ENCODE peak calls at places on chromosomes 12 and 14, in seven cellular contexts. T is neuronal stem cell, M is IMR-90, J is mesenchymal stem cell, Y is mesendoderm, K is H1, D is trophoblast cell. Z is an unnamed sample. For H3K4me1, the result is how much of the 10 kb centered on the place peaks cover.

GRCh38 chr14:67987596-67987995 is 168.0 kb downstream of the RAD51B start:
- DNase-seq in T (no peak), M (peak), J (peak), Y (no peak), K (no peak), D (no peak), Z (no peak)

GRCh38 chr12:51838762-51839161 is 9.8 kb downstream of the FIGNL2 start:
- DNase-seq in T (no peak), M (no peak), J (no peak), Y (no peak), K (no peak), D (no peak), Z (no peak)

GRCh38 chr12:63844391-63845341 is at the start of gene SRGAP1:
- DNase-seq in T (peak), M (peak), J (peak), Y (peak), K (no peak), D (peak), Z (peak)

GRCh38 chr12:3200779-3201738 is 123.9 kb downstream of the TSPAN9 start:
- DNase-seq in T (no peak), M (no peak), J (peak), Y (no peak), K (no peak), D (no peak), Z (no peak)

GRCh38 chr12:8554451-8555195 is 13.9 kb upstream of the CLEC4E start:
- DNase-seq in T (no peak), M (peak), J (peak), Y (peak), K (no peak), D (no peak), Z (no peak)

GRCh38 chr12:68479261-68479581 is 131.5 kb upstream of the RAP1B start:
- DNase-seq in T (no peak), M (peak), J (peak), Y (no peak), K (no peak), D (no peak), Z (no peak)

GRCh38 chr14:94153750-94154350 is 20.3 kb upstream of the PPP4R4 start:
- DNase-seq in T (no peak), M (no peak), J (no peak), Y (no peak), K (no peak), D (no peak), Z (no peak)

GRCh38 chr14:75335588-75335987 is 57.0 kb downstream of the FOS start:
- DNase-seq in T (no peak), M (no peak), J (no peak), Y (no peak), K (no peak), D (no peak), Z (no peak)

GRCh38 chr12:90323217-90323616 is 614.6 kb upstream of the ATP2B1 start:
- DNase-seq in T (no peak), M (no peak), J (no peak), Y (no peak), K (no peak), D (no peak), Z (no peak)

GRCh38 chr12:19131020-19131431 is 1.5 kb downstream of the PLEKHA5 start:
- DNase-seq in T (peak), M (peak), J (peak), Y (peak), K (no peak), D (peak), Z (peak)

GRCh38 chr14:53391631-53392030 is 238.5 kb upstream of the DDHD1 start:
- DNase-seq in T (no peak), M (peak), J (peak), Y (no peak), K (no peak), D (no peak), Z (no peak)

GRCh38 chr14:101947577-101947903 is 16.8 kb upstream of the DYNC1H1 start:
- DNase-seq in T (no peak), M (no peak), J (no peak), Y (no peak), K (no peak), D (no peak), Z (no peak)

GRCh38 chr14:99527427-99528076 is 46.3 kb downstream of the CCNK start:
- DNase-seq in T (no peak), M (no peak), J (no peak), Y (no peak), K (no peak), D (no peak), Z (no peak)
- H3K4me1 ChIP-seq in T (under half), M (under half), J (half or more), Y (under half), K (under half), D (under half), Z (under half)

GRCh38 chr12:21713138-21713537 is 55.5 kb upstream of the LDHB start:
- DNase-seq in T (no peak), M (no peak), J (no peak), Y (no peak), K (no peak), D (no peak), Z (no peak)

GRCh38 chr12:21717756-21718155 is 56.8 kb downstream of the KCNJ8 start:
- DNase-seq in T (no peak), M (no peak), J (no peak), Y (no peak), K (no peak), D (no peak), Z (no peak)
- H2AK5ac ChIP-seq in T (no peak), M (no peak), J (no peak), Y (no peak), K (no peak), D (no peak), Z (no peak)

DNA sequence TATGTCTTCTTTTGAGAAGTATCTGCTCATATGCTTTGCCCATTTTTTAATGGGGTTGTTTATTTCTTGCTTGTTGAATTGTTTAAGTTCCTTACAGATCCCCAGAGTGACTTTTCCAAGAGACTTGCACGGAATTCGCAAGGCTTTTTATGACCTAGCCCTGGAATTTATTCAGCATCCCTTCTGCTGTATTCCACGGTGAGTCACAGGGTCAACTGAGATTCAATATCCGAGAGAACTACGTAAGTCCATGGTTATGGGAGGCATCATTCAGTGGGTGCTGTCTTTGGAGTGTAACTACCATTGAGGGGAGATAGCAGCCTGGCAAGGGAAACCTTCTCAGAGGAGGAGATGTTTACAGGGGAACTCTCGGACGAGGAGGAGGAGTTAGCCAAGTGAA is 20.9 kb upstream of the GPRC5A start:
- DNase-seq in T (no peak), M (peak), J (peak), Y (peak), K (no peak), D (peak), Z (no peak)
- H3K23ac ChIP-seq in T (no peak), M (peak), J (no peak), Y (no peak), K (no peak), D (no peak), Z (no peak)

DNA sequence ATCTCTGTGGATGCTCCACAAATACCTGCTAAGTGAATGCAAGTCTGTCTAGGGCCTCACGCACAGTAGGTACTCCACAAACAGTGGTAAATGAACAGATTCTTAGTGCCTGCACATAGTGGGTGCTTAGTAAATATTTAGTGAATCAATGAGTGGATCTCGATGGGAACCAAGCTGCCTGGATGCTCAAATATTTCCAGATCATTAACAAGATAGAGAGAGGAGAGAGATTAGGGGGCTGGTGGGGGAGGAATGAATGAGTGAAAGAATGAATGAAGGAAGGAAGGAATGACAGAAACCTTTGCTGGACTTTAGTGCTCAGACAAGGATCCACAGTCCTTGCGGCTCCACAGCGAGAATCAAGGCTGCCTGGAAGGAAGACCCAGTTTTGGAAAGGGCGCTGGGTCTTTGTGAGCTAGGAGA is 118.2 kb downstream of the SCARB1 start:
- DNase-seq in T (no peak), M (no peak), J (no peak), Y (no peak), K (no peak), D (no peak), Z (no peak)
- H3K4me1 ChIP-seq in T (under half), M (under half), J (under half), Y (under half), K (under half), D (under half), Z (under half)

DNA sequence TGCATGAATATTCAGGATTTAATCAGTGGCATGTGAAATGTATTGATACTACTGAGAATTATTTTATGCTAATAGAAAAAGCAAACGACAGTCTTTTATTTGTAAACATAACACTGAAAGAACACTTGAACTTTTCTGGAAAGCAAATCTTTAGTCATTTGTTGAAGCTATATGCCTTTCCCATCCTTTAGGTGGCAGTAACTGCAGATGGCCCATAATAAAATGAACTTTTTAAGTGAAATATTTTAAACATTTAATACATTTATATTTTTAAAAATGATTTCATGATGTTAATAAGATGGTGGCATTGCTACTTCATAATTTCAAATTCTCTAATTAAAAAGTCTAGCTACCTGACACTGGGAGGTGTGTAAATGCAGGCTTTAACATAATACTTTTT is 13.9 kb upstream of the KRR1 start:
- DNase-seq in T (no peak), M (peak), J (no peak), Y (no peak), K (no peak), D (no peak), Z (no peak)
- H2AK5ac ChIP-seq in T (no peak), M (no peak), J (no peak), Y (no peak), K (no peak), D (no peak), Z (no peak)

GRCh38 chr14:95197498-95198010 is 40.2 kb upstream of the DICER1 start:
- DNase-seq in T (no peak), M (no peak), J (no peak), Y (peak), K (no peak), D (peak), Z (peak)

GRCh38 chr14:95196826-95197497 is 39.6 kb upstream of the DICER1 start:
- DNase-seq in T (no peak), M (no peak), J (no peak), Y (no peak), K (no peak), D (no peak), Z (no peak)

GRCh38 chr14:95198320-95198719 is 41.0 kb upstream of the DICER1 start:
- DNase-seq in T (no peak), M (no peak), J (no peak), Y (no peak), K (no peak), D (no peak), Z (no peak)

GRCh38 chr14:95199298-95199983 is 42.1 kb upstream of the DICER1 start:
- DNase-seq in T (no peak), M (no peak), J (no peak), Y (no peak), K (no peak), D (no peak), Z (no peak)

GRCh38 chr14:95200404-95200803 is 43.1 kb upstream of the DICER1 start:
- DNase-seq in T (no peak), M (no peak), J (no peak), Y (no peak), K (no peak), D (no peak), Z (no peak)
- H3K23ac ChIP-seq in T (no peak), M (no peak), J (no peak), Y (no peak), K (no peak), D (no peak), Z (no peak)

DNA sequence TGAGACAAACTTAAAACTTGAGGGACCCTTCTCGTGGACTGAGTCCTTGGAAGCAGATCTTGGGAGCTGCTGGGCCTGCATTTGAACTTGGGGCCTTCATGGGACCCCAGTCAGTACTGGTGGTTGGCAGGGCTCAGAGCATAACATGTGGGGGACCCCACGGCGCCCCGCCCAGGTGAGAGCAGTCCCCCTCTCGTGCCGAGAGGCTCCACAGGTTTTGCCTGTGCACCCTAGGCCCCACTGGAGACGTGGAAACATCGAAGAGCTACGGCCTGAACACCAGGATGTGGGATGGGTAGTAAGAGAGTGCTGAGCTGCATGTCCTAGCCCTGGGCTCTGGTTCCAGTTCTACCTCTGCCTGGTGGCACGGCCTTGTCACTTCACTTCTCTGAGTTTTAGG is 84.1 kb downstream of the CACNA1C start:
- DNase-seq in T (no peak), M (no peak), J (no peak), Y (no peak), K (no peak), D (no peak), Z (no peak)
- H3K4me1 ChIP-seq in T (under half), M (under half), J (under half), Y (under half), K (under half), D (under half), Z (under half)

DNA sequence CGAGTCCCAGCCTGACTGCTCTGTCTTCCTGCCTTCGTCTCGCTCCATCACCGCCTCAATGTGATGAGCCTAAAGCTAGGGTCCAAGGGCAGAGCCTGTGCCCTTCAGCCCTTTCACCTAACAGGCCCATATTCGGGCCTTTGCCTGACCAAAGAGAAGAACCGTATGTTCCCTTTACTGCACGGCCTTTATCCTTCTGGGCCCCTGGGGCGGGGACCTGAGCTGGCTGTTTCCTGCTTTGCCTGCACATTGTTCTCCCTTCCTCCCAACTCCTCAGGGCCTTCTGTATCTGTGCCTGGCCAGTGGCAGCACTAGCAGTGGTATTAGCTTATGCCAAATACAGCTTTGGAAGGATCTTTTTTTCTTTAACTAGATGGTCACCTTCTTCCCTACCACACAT is 8.5 kb upstream of the MYL6B start:
- DNase-seq in T (no peak), M (no peak), J (no peak), Y (no peak), K (no peak), D (no peak), Z (no peak)
- H2AK5ac ChIP-seq in T (no peak), M (no peak), J (no peak), Y (no peak), K (no peak), D (no peak), Z (no peak)

GRCh38 chr14:56159066-56159465 is 40.9 kb downstream of the PELI2 start:
- DNase-seq in T (no peak), M (no peak), J (no peak), Y (no peak), K (no peak), D (no peak), Z (no peak)
- H3K23ac ChIP-seq in T (no peak), M (no peak), J (no peak), Y (no peak), K (no peak), D (no peak), Z (no peak)

Z was measured in H9.